ENCODE peak calls at places on chromosomes 1 and 21, in eight cellular contexts. T is adrenal gland; N is neural progenitor cell; D is AG04450; I is H1; B is right cardiac atrium; O is CD8-positive, alpha-beta memory T cell; Y is CD8-positive, alpha-beta T cell. A is an unnamed sample.

GRCh38 chr1:39608906-39609305 is 30.5 kb downstream of the HEYL start:
- DNase-seq in Y (no peak), O (no peak), N (no peak), B (no peak), T (no peak), I (no peak), D (no peak), A (no peak)

GRCh38 chr1:42679364-42679983 is 2.7 kb upstream of the YBX1 start:
- DNase-seq in T (no peak), Y (no peak), N (no peak), I (no peak), B (no peak), D (no peak), O (no peak), A (peak; percentile 14)

GRCh38 chr1:246324711-246325110 is 182.4 kb downstream of the SMYD3 start:
- DNase-seq in T (no peak), N (peak; percentile 14), D (no peak), B (no peak), O (no peak), Y (no peak), I (peak; percentile 27), A (no peak)

GRCh38 chr21:35226960-35227741 is 178.0 kb upstream of the RUNX1 start:
- DNase-seq in D (no peak), B (no peak), O (peak; percentile 76), T (no peak), Y (peak; percentile 37), I (no peak), N (no peak), A (no peak)

GRCh38 chr1:246302671-246303317 is 204.3 kb downstream of the SMYD3 start:
- DNase-seq in B (no peak), O (no peak), N (peak; percentile 25), D (no peak), Y (no peak), T (no peak), I (no peak), A (no peak)

GRCh38 chr1:180042994-180043622 is 88.5 kb downstream of the CEP350 start:
- DNase-seq in D (peak; percentile 42), Y (no peak), I (no peak), O (no peak), T (no peak), N (no peak), B (no peak), A (peak; percentile 58)

GRCh38 chr1:84257617-84258016 is 43.9 kb upstream of the SAMD13 start:
- DNase-seq in Y (no peak), T (no peak), N (no peak), I (no peak), O (no peak), B (no peak), D (no peak), A (peak; percentile 33)

GRCh38 chr1:187605736-187606135 is 777.0 kb downstream of the PLA2G4A start:
- DNase-seq in I (no peak), D (no peak), T (no peak), N (peak; percentile 9), B (no peak), Y (no peak), O (no peak), A (no peak)

GRCh38 chr21:36079671-36080070 is 9.8 kb downstream of the CBR1 start:
- DNase-seq in I (no peak), B (no peak), Y (no peak), O (no peak), T (no peak), D (no peak), N (no peak), A (no peak)

GRCh38 chr1:211643324-211644212 is 31.9 kb downstream of the NEK2 start:
- DNase-seq in D (no peak), Y (peak; percentile 14), N (peak; percentile 19), T (peak; percentile 81), O (peak; percentile 30), B (no peak), I (no peak), A (no peak)

GRCh38 chr1:8097077-8097799 is 71.1 kb upstream of the ERRFI1 start:
- DNase-seq in Y (no peak), T (no peak), I (no peak), N (no peak), B (no peak), O (no peak), D (no peak), A (no peak)

GRCh38 chr1:33429846-33430750 is 797 bp downstream of the PHC2 start:
- DNase-seq in N (peak; percentile 45), B (peak; percentile 71), I (no peak), T (peak; percentile 53), Y (peak; percentile 9), O (peak; percentile 43), D (no peak), A (peak; percentile 54)

GRCh38 chr1:974293-974640 is 7.6 kb downstream of the PERM1 start:
- DNase-seq in D (no peak), I (no peak), N (no peak), Y (no peak), B (no peak), T (no peak), O (no peak), A (no peak)

GRCh38 chr1:973459-974292 is 7.4 kb downstream of the PLEKHN1 start:
- DNase-seq in Y (no peak), B (no peak), I (no peak), T (no peak), N (no peak), D (no peak), O (no peak), A (no peak)

GRCh38 chr1:975896-976683 is 5.8 kb downstream of the PERM1 start:
- DNase-seq in Y (peak; percentile 73), T (peak; percentile 65), D (no peak), I (no peak), B (peak; percentile 73), N (peak; percentile 89), O (peak; percentile 56), A (peak; percentile 64)

GRCh38 chr1:975365-975764 is 6.5 kb downstream of the PERM1 start:
- DNase-seq in D (no peak), I (no peak), T (no peak), B (no peak), O (no peak), Y (no peak), N (no peak), A (no peak)

DNA sequence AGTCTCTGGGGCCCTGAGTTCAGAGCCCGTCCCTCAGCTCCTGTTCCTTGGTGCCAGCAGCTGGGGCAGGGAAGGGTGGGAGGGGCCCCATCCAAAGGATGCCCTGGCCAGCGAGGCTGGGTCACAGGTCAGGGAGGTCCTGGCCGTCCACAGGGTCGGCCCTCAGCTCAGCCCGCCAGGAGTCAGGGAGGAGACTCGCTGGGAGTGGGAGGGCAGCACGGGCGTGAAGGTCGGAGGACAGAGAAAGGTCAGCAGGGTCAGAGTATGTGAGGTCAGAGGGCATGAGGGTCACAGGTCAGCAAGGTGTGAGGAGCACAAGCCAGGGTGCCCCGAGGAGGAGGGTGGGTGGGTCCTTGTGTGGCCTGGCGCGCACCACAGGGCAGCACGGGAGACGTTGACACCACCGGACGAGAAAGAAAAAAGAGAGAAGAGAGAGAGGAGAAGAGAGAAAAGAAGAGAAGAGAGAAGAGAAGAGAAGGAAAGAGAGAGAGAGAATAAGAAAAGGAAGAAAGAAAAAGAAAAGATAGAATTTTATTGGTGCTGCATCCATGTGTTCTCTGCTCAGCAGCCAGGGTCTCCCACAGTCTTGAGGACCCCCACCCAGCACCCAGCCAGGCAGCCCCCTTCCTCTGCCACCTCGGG is 7.1 kb downstream of the PERM1 start:
- DNase-seq in N (no peak), I (no peak), O (no peak), Y (no peak), B (no peak), D (no peak), T (no peak), A (no peak)
- H3K27ac ChIP-seq in N (no peak overlapping the region), I (no peak overlapping the region), O (no peak overlapping the region), Y (no peak overlapping the region), B (no peak overlapping the region), D (no peak overlapping the region), T (no peak overlapping the region), A (no peak overlapping the region)

DNA sequence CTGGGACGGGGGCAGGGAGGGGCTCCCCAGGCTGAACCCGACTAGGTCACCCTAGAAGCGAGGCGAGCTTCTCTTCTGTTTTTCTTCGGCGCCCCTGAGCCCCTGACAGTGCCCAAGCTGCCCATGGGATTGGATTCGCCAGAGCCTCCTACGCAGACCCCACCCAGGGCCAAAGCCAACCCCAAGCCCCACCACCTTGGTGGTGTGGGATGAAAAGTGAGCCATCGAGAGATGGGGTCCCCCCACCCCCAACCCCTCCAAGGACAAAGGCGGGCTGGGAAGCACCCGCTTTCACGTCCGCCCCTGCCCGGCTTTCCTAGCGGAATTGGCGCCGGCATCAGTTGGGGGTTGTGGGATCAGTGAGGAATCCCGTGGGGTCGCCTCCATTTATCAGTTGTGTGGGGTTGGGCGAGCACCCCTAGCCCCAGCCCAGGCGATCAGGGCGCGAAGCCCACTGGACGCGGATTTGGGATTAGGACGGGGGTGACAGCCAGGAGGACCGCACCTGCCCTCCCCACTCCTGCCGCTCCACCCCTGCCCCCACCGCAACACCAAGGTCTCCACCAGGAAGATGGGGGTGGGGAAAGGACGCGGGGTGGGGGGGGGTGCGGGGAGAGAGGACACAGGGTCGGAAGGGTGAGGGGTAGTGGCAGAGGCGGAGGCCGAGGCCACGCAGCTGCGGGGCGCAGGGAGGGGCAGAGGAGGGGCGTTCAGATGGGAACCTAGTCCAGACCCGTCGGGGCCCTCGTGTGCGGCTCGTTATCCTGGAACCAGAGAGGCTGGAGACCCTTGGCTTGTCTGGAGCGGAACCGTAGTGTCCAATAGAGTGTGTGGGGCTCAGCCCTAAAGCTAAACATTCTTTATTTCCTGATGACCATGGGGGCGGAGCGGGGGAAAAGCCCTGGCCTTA is 4.4 kb downstream of the TSPEAR start:
- DNase-seq in O (no peak), I (no peak), D (no peak), T (no peak), Y (no peak), N (peak; percentile 51), B (no peak), A (no peak)
- H3K4me3 ChIP-seq in O (no peak overlapping the region), I (peak overlapping the region; percentile 34), D (no peak overlapping the region), T (no peak overlapping the region), Y (no peak overlapping the region), N (peak overlapping the region; percentile 22), B (no peak overlapping the region), A (no peak overlapping the region)

DNA sequence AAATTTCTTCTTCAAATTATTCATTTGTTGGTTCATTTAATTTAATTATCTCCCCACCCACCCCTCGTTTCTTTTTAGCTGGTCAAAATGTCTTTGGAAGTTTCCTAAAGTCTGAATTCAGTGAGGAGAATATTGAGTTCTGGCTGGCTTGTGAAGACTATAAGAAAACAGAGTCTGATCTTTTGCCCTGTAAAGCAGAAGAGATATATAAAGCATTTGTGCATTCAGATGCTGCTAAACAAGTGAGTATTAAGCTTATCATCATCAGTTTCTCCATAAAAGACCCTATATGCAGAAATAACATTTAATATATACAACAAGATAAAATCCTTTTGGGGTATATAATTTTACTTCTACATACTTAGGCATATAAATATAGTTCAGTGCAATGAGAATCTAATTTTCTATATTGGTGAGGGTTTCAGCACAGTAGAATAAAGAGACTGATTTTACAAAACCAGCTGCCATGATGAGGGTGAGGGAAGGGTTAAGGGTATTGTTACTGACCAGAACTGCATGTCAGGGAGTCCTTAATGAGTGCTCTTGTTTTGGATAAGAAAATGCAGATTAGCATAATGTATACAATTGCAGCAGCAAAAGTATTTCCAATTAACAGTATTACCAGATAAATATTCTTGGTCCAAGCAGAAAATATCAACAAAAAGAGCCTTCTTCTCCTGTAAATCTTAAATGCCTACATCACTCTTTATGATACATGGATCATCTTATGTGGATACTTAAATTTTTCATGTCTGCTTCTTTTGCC is 2.8 kb downstream of the RGS1 start:
- DNase-seq in Y (no peak), O (no peak), B (no peak), T (no peak), D (no peak), N (no peak), I (no peak), A (no peak)
- H3K27ac ChIP-seq in Y (no peak overlapping the region), O (no peak overlapping the region), B (no peak overlapping the region), T (no peak overlapping the region), D (no peak overlapping the region), N (no peak overlapping the region), I (no peak overlapping the region), A (no peak overlapping the region)

GRCh38 chr1:112393634-112393976 is 2.4 kb upstream of the CTTNBP2NL start:
- DNase-seq in N (no peak), B (peak; percentile 73), T (peak; percentile 26), D (no peak), I (no peak), O (no peak), Y (no peak), A (no peak)
- H3K4me3 ChIP-seq in N (no peak overlapping the region), B (no peak overlapping the region), T (no peak overlapping the region), D (no peak overlapping the region), I (no peak overlapping the region), O (no peak overlapping the region), Y (no peak overlapping the region), A (no peak overlapping the region)

A was measured in cardiac muscle cell.